ENCODE peak calls at places on chromosomes 2 and 18, in seven cellular contexts. R, I, N, O, Q, X and M are unnamed samples.

GRCh38 chr18:79402977-79403722 is 7.4 kb downstream of the NFATC1 start:
- DNase-seq in X (no peak), N (peak), I (no peak), Q (peak), O (no peak), R (no peak), M (peak)

GRCh38 chr2:184157141-184157540 is 441.2 kb upstream of the ZNF804A start:
- DNase-seq in O (no peak), R (no peak), X (no peak), I (no peak), Q (no peak), N (no peak), M (no peak)

GRCh38 chr2:33122726-33123125 is 176.0 kb downstream of the LTBP1 start:
- DNase-seq in I (no peak), N (no peak), X (no peak), Q (no peak), O (no peak), R (no peak), M (no peak)

GRCh38 chr2:42792087-42792582 is 248 bp downstream of the HAAO start:
- DNase-seq in R (no peak), O (no peak), I (no peak), N (no peak), Q (no peak), X (no peak), M (no peak)

GRCh38 chr18:48718251-48718959 is 179.6 kb downstream of the CTIF start:
- DNase-seq in R (no peak), O (no peak), X (no peak), N (no peak), I (no peak), Q (no peak), M (no peak)

GRCh38 chr2:105789745-105790466 is 45.2 kb downstream of the NCK2 start:
- DNase-seq in O (no peak), X (no peak), N (no peak), Q (peak), I (no peak), R (peak), M (peak)

GRCh38 chr2:20604957-20605381 is 45.9 kb downstream of the HS1BP3 start:
- DNase-seq in R (no peak), O (no peak), X (no peak), I (no peak), N (peak), Q (peak), M (no peak)

GRCh38 chr18:50125456-50125855 is 69.5 kb downstream of the MYO5B start:
- DNase-seq in O (no peak), X (no peak), Q (no peak), I (no peak), N (no peak), R (no peak), M (no peak)

GRCh38 chr2:85468704-85469349 is 50.3 kb downstream of the SH2D6 start:
- DNase-seq in Q (peak), I (no peak), X (no peak), R (no peak), N (peak), O (no peak), M (no peak)

GRCh38 chr18:70422061-70422965 is 133.5 kb downstream of the SOCS6 start:
- DNase-seq in O (no peak), N (peak), X (no peak), Q (peak), R (peak), I (no peak), M (no peak)

GRCh38 chr2:72081450-72081849 is 66.2 kb downstream of the CYP26B1 start:
- DNase-seq in N (no peak), I (no peak), Q (peak), X (no peak), R (no peak), O (no peak), M (no peak)

GRCh38 chr2:59604143-59604542 is 949.3 kb downstream of the BCL11A start:
- DNase-seq in I (no peak), N (no peak), Q (no peak), R (no peak), O (no peak), X (no peak), M (no peak)

GRCh38 chr2:170715932-170716777 is 1.0 kb downstream of the SP5 start:
- DNase-seq in R (no peak), Q (no peak), O (no peak), N (peak), X (no peak), I (no peak), M (peak)

GRCh38 chr18:12598181-12598921 is 59.6 kb downstream of the SPIRE1 start:
- DNase-seq in Q (peak), R (no peak), O (no peak), N (no peak), X (no peak), I (no peak), M (no peak)

GRCh38 chr2:23585218-23585945 is 200.4 kb downstream of the KLHL29 start:
- DNase-seq in N (no peak), I (no peak), Q (no peak), O (no peak), X (no peak), R (no peak), M (no peak)

GRCh38 chr2:179275280-179276013 is 10.8 kb upstream of the SESTD1 start:
- DNase-seq in Q (peak), X (no peak), R (no peak), I (no peak), N (no peak), O (no peak), M (no peak)

GRCh38 chr2:233822781-233823730 is 31.3 kb downstream of the HJURP start:
- DNase-seq in Q (no peak), R (no peak), O (no peak), X (no peak), N (peak), I (no peak), M (no peak)

GRCh38 chr18:37274309-37274987 is 291.1 kb downstream of the CELF4 start:
- DNase-seq in N (no peak), Q (no peak), X (no peak), O (peak), I (no peak), R (no peak), M (no peak)

GRCh38 chr2:73823916-73824523 is 4.7 kb upstream of the STAMBP start:
- DNase-seq in I (no peak), O (peak), N (no peak), Q (peak), X (no peak), R (peak), M (no peak)

GRCh38 chr18:67232406-67232805 is 284.1 kb downstream of the DSEL start:
- DNase-seq in O (no peak), N (no peak), Q (peak), I (no peak), R (no peak), X (no peak), M (no peak)

GRCh38 chr18:70280007-70280925 is 8.6 kb upstream of the SOCS6 start:
- DNase-seq in I (no peak), N (no peak), X (no peak), Q (peak), O (no peak), R (no peak), M (no peak)

GRCh38 chr2:202072226-202072625 is 829 bp upstream of the KIAA2012 start:
- DNase-seq in X (no peak), O (no peak), R (no peak), I (no peak), Q (no peak), N (no peak), M (no peak)

GRCh38 chr2:33620-34019 is 12.7 kb downstream of the FAM110C start:
- DNase-seq in X (no peak), Q (no peak), N (no peak), R (no peak), I (no peak), O (no peak), M (peak)

GRCh38 chr2:18924905-18925691 is 335.7 kb upstream of the NT5C1B start:
- DNase-seq in I (no peak), N (no peak), X (no peak), Q (peak), O (no peak), R (peak), M (no peak)

GRCh38 chr18:21257383-21257782 is 15.4 kb downstream of the GREB1L start:
- DNase-seq in O (no peak), N (no peak), R (peak), Q (peak), X (no peak), I (no peak), M (no peak)